ENCODE peak calls at places on chromosomes 4 and X, in eight cellular contexts. One of them, this sample, is unnamed.

GRCh38 chr4:113436360-113436759 is 325.2 kb downstream of the CAMK2D start:
- DNase-seq in stimulated activated CD4-positive, alpha-beta T cell treated with anti-CD3 and anti-CD28 coated beads, Interleukin-2, amount 100 ng/mL, for 24 hours: no peak
- DNase-seq in activated T-cell treated with anti-CD3 and anti-CD28 coated beads for 48 hours: no peak
- DNase-seq in memory B cell: no peak
- DNase-seq in Karpas-422: peak; percentile 63
- DNase-seq in EL: peak; percentile 71
- DNase-seq in SK-MEL-5: peak; percentile 63
- DNase-seq in iPS-NIHi11: no peak
- DNase-seq in this sample: no peak

GRCh38 chr4:86640469-86640868 is 46.4 kb downstream of the PTPN13 start:
- DNase-seq in SK-MEL-5: no peak
- DNase-seq in iPS-NIHi11: no peak
- DNase-seq in Karpas-422: no peak
- DNase-seq in stimulated activated CD4-positive, alpha-beta T cell treated with anti-CD3 and anti-CD28 coated beads, Interleukin-2, amount 100 ng/mL, for 24 hours: no peak
- DNase-seq in EL: peak; percentile 12
- DNase-seq in memory B cell: no peak
- DNase-seq in activated T-cell treated with anti-CD3 and anti-CD28 coated beads for 48 hours: no peak
- DNase-seq in this sample: no peak

GRCh38 chr4:82432596-82432995 is 2.2 kb downstream of the ENOPH1 start:
- DNase-seq in Karpas-422: no peak
- DNase-seq in stimulated activated CD4-positive, alpha-beta T cell treated with anti-CD3 and anti-CD28 coated beads, Interleukin-2, amount 100 ng/mL, for 24 hours: no peak
- DNase-seq in SK-MEL-5: no peak
- DNase-seq in iPS-NIHi11: no peak
- DNase-seq in EL: no peak
- DNase-seq in activated T-cell treated with anti-CD3 and anti-CD28 coated beads for 48 hours: no peak
- DNase-seq in memory B cell: no peak
- DNase-seq in this sample: no peak

GRCh38 chrX:150326843-150327242 is 36.3 kb upstream of the MAMLD1 start:
- DNase-seq in iPS-NIHi11: no peak
- DNase-seq in memory B cell: no peak
- DNase-seq in EL: no peak
- DNase-seq in stimulated activated CD4-positive, alpha-beta T cell treated with anti-CD3 and anti-CD28 coated beads, Interleukin-2, amount 100 ng/mL, for 24 hours: no peak
- DNase-seq in Karpas-422: no peak
- DNase-seq in activated T-cell treated with anti-CD3 and anti-CD28 coated beads for 48 hours: no peak
- DNase-seq in SK-MEL-5: no peak
- DNase-seq in this sample: no peak

GRCh38 chr4:40769266-40769665 is 19.5 kb downstream of the NSUN7 start:
- DNase-seq in memory B cell: no peak
- DNase-seq in stimulated activated CD4-positive, alpha-beta T cell treated with anti-CD3 and anti-CD28 coated beads, Interleukin-2, amount 100 ng/mL, for 24 hours: no peak
- DNase-seq in iPS-NIHi11: no peak
- DNase-seq in activated T-cell treated with anti-CD3 and anti-CD28 coated beads for 48 hours: no peak
- DNase-seq in Karpas-422: no peak
- DNase-seq in SK-MEL-5: no peak
- DNase-seq in EL: no peak
- DNase-seq in this sample: no peak

GRCh38 chr4:150867148-150867547 is 147.9 kb downstream of the LRBA start:
- DNase-seq in SK-MEL-5: peak; percentile 87
- DNase-seq in iPS-NIHi11: peak; percentile 66
- DNase-seq in EL: peak; percentile 74
- DNase-seq in memory B cell: peak; percentile 65
- DNase-seq in activated T-cell treated with anti-CD3 and anti-CD28 coated beads for 48 hours: no peak
- DNase-seq in Karpas-422: peak; percentile 98
- DNase-seq in stimulated activated CD4-positive, alpha-beta T cell treated with anti-CD3 and anti-CD28 coated beads, Interleukin-2, amount 100 ng/mL, for 24 hours: no peak
- DNase-seq in this sample: no peak

GRCh38 chr4:94375364-94375763 is 32.7 kb upstream of the HPGDS start:
- DNase-seq in memory B cell: no peak
- DNase-seq in iPS-NIHi11: no peak
- DNase-seq in Karpas-422: no peak
- DNase-seq in SK-MEL-5: peak; percentile 1
- DNase-seq in EL: no peak
- DNase-seq in stimulated activated CD4-positive, alpha-beta T cell treated with anti-CD3 and anti-CD28 coated beads, Interleukin-2, amount 100 ng/mL, for 24 hours: no peak
- DNase-seq in activated T-cell treated with anti-CD3 and anti-CD28 coated beads for 48 hours: no peak
- DNase-seq in this sample: no peak

GRCh38 chr4:161581262-161581661 is 582.5 kb downstream of the FSTL5 start:
- DNase-seq in memory B cell: no peak
- DNase-seq in activated T-cell treated with anti-CD3 and anti-CD28 coated beads for 48 hours: no peak
- DNase-seq in SK-MEL-5: peak; percentile 86
- DNase-seq in stimulated activated CD4-positive, alpha-beta T cell treated with anti-CD3 and anti-CD28 coated beads, Interleukin-2, amount 100 ng/mL, for 24 hours: no peak
- DNase-seq in Karpas-422: no peak
- DNase-seq in EL: no peak
- DNase-seq in iPS-NIHi11: no peak
- DNase-seq in this sample: no peak

GRCh38 chrX:144896323-144896722 is 351.0 kb upstream of the SPANXN1 start:
- DNase-seq in Karpas-422: peak; percentile 58
- DNase-seq in EL: no peak
- DNase-seq in SK-MEL-5: peak; percentile 46
- DNase-seq in stimulated activated CD4-positive, alpha-beta T cell treated with anti-CD3 and anti-CD28 coated beads, Interleukin-2, amount 100 ng/mL, for 24 hours: no peak
- DNase-seq in memory B cell: no peak
- DNase-seq in iPS-NIHi11: peak; percentile 2
- DNase-seq in activated T-cell treated with anti-CD3 and anti-CD28 coated beads for 48 hours: no peak
- DNase-seq in this sample: no peak

GRCh38 chrX:18353931-18354368 is 538 bp downstream of the SCML2 start:
- DNase-seq in memory B cell: peak; percentile 0
- DNase-seq in SK-MEL-5: peak; percentile 8
- DNase-seq in iPS-NIHi11: peak; percentile 50
- DNase-seq in activated T-cell treated with anti-CD3 and anti-CD28 coated beads for 48 hours: peak; percentile 2
- DNase-seq in stimulated activated CD4-positive, alpha-beta T cell treated with anti-CD3 and anti-CD28 coated beads, Interleukin-2, amount 100 ng/mL, for 24 hours: peak; percentile 32
- DNase-seq in EL: no peak
- DNase-seq in Karpas-422: no peak
- DNase-seq in this sample: peak; percentile 8

GRCh38 chr4:2141762-2142520 is 82.8 kb downstream of the NAT8L start:
- DNase-seq in memory B cell: no peak
- DNase-seq in iPS-NIHi11: no peak
- DNase-seq in Karpas-422: no peak
- DNase-seq in EL: no peak
- DNase-seq in activated T-cell treated with anti-CD3 and anti-CD28 coated beads for 48 hours: no peak
- DNase-seq in stimulated activated CD4-positive, alpha-beta T cell treated with anti-CD3 and anti-CD28 coated beads, Interleukin-2, amount 100 ng/mL, for 24 hours: peak; percentile 6
- DNase-seq in SK-MEL-5: peak; percentile 94
- DNase-seq in this sample: no peak

GRCh38 chrX:115367455-115367854 is 77.9 kb downstream of the LUZP4 start:
- DNase-seq in iPS-NIHi11: peak; percentile 9
- DNase-seq in EL: peak; percentile 21
- DNase-seq in stimulated activated CD4-positive, alpha-beta T cell treated with anti-CD3 and anti-CD28 coated beads, Interleukin-2, amount 100 ng/mL, for 24 hours: no peak
- DNase-seq in activated T-cell treated with anti-CD3 and anti-CD28 coated beads for 48 hours: no peak
- DNase-seq in SK-MEL-5: peak; percentile 43
- DNase-seq in Karpas-422: no peak
- DNase-seq in memory B cell: no peak
- DNase-seq in this sample: no peak

GRCh38 chr4:98627883-98628282 is 30.5 kb downstream of the TSPAN5 start:
- DNase-seq in activated T-cell treated with anti-CD3 and anti-CD28 coated beads for 48 hours: no peak
- DNase-seq in iPS-NIHi11: no peak
- DNase-seq in EL: peak; percentile 78
- DNase-seq in SK-MEL-5: no peak
- DNase-seq in stimulated activated CD4-positive, alpha-beta T cell treated with anti-CD3 and anti-CD28 coated beads, Interleukin-2, amount 100 ng/mL, for 24 hours: no peak
- DNase-seq in Karpas-422: no peak
- DNase-seq in memory B cell: no peak
- DNase-seq in this sample: no peak